ENCODE peak calls at places on chromosome 7, in nine cellular contexts. G is mesendoderm; J is activated gamma-delta T cell treated with Interleukin-2 at 50 U/mL for 16 hours; H is epithelial cell of esophagus; D is sigmoid colon; V is GM04504; W is IMR-90; M is activated T-cell treated with anti-CD3 and anti-CD28 coated beads, Interleukin-2, amount 50 U/mL, for 72 hours; S is germinal center. U is an unnamed sample.

GRCh38 chr7:12638851-12639467 is 48.5 kb upstream of the ARL4A start:
- DNase-seq in V (peak), S (peak), J (no peak), D (no peak), M (no peak), H (peak), G (peak), W (peak), U (peak)

GRCh38 chr7:37265876-37266275 is 182.8 kb downstream of the ELMO1 start:
- DNase-seq in W (no peak), V (no peak), D (no peak), J (no peak), S (no peak), H (no peak), G (no peak), M (no peak), U (no peak)

GRCh38 chr7:27112361-27112760 is 9.9 kb upstream of the HOXA2 start:
- DNase-seq in S (no peak), D (no peak), M (no peak), G (no peak), J (no peak), W (peak), H (no peak), V (no peak), U (no peak)

GRCh38 chr7:103524042-103524907 is 78.3 kb upstream of the SLC26A5 start:
- DNase-seq in H (peak), M (no peak), S (no peak), G (peak), J (no peak), V (peak), W (peak), D (no peak), U (peak)

GRCh38 chr7:47636111-47636692 is 54.3 kb upstream of the TNS3 start:
- DNase-seq in W (no peak), M (no peak), G (no peak), J (no peak), V (no peak), H (no peak), D (no peak), S (no peak), U (no peak)

GRCh38 chr7:82335927-82336326 is 107.7 kb downstream of the CACNA2D1 start:
- DNase-seq in D (no peak), G (peak), S (no peak), M (no peak), W (peak), H (peak), J (no peak), V (no peak), U (no peak)

GRCh38 chr7:30160329-30160728 is 25.5 kb downstream of the MTURN start:
- DNase-seq in S (no peak), G (no peak), H (no peak), M (no peak), D (no peak), W (no peak), J (no peak), V (no peak), U (no peak)

GRCh38 chr7:91112902-91113321 is 151.3 kb upstream of the FZD1 start:
- DNase-seq in G (no peak), J (no peak), M (no peak), H (peak), S (no peak), D (no peak), V (no peak), W (peak), U (no peak)

GRCh38 chr7:120805636-120806388 is 52.1 kb downstream of the TSPAN12 start:
- DNase-seq in J (peak), S (peak), G (peak), V (peak), M (peak), W (peak), H (peak), D (no peak), U (peak)

GRCh38 chr7:106317971-106318370 is 33.2 kb upstream of the NAMPT start:
- DNase-seq in D (no peak), V (no peak), S (no peak), W (peak), M (no peak), H (no peak), G (no peak), J (no peak), U (no peak)

U was measured in mesenchymal stem cell.